ENCODE peak calls at places on chromosome 16, in seven cellular contexts. One of them, this sample, is unnamed.

GRCh38 chr16:15538484-15538883 is 104.1 kb downstream of the BMERB1 start:
- DNase-seq in K562: no peak
- DNase-seq in A549: no peak
- DNase-seq in H1: no peak
- DNase-seq in HCT116: no peak
- DNase-seq in HepG2: no peak
- DNase-seq in endothelial cell of umbilical vein: no peak
- DNase-seq in this sample: no peak

GRCh38 chr16:13558752-13559151 is 361.2 kb upstream of the ERCC4 start:
- DNase-seq in K562: no peak
- DNase-seq in A549: no peak
- DNase-seq in H1: no peak
- DNase-seq in HCT116: no peak
- DNase-seq in HepG2: no peak
- DNase-seq in endothelial cell of umbilical vein: no peak
- DNase-seq in this sample: no peak

GRCh38 chr16:71338193-71338592 is 20.3 kb upstream of the CALB2 start:
- DNase-seq in K562: no peak
- DNase-seq in A549: peak
- DNase-seq in H1: no peak
- DNase-seq in HCT116: peak
- DNase-seq in HepG2: peak
- DNase-seq in endothelial cell of umbilical vein: no peak
- DNase-seq in this sample: no peak

GRCh38 chr16:65572156-65572555 is 450.3 kb upstream of the CDH11 start:
- DNase-seq in K562: no peak
- DNase-seq in A549: no peak
- DNase-seq in H1: no peak
- DNase-seq in HCT116: no peak
- DNase-seq in HepG2: no peak
- DNase-seq in endothelial cell of umbilical vein: peak
- DNase-seq in this sample: no peak

GRCh38 chr16:23031508-23032098 is 117.6 kb downstream of the USP31 start:
- DNase-seq in K562: no peak
- DNase-seq in A549: no peak
- DNase-seq in H1: no peak
- DNase-seq in HCT116: no peak
- DNase-seq in HepG2: no peak
- DNase-seq in endothelial cell of umbilical vein: no peak
- DNase-seq in this sample: no peak

GRCh38 chr16:24036614-24037013 is 200.8 kb downstream of the PRKCB start:
- DNase-seq in K562: peak
- DNase-seq in A549: peak
- DNase-seq in H1: no peak
- DNase-seq in HCT116: peak
- DNase-seq in HepG2: peak
- DNase-seq in endothelial cell of umbilical vein: peak
- DNase-seq in this sample: peak

GRCh38 chr16:59410451-59410850 is 676.3 kb upstream of the GOT2 start:
- DNase-seq in K562: no peak
- DNase-seq in A549: no peak
- DNase-seq in H1: no peak
- DNase-seq in HCT116: no peak
- DNase-seq in HepG2: no peak
- DNase-seq in endothelial cell of umbilical vein: no peak
- DNase-seq in this sample: no peak

GRCh38 chr16:65728652-65729051 is 606.8 kb upstream of the CDH11 start:
- DNase-seq in K562: no peak
- DNase-seq in A549: no peak
- DNase-seq in H1: no peak
- DNase-seq in HCT116: no peak
- DNase-seq in HepG2: no peak
- DNase-seq in endothelial cell of umbilical vein: no peak
- DNase-seq in this sample: no peak

GRCh38 chr16:15725641-15726240 is 75.7 kb downstream of the NDE1 start:
- DNase-seq in K562: no peak
- DNase-seq in A549: no peak
- DNase-seq in H1: no peak
- DNase-seq in HCT116: no peak
- DNase-seq in HepG2: no peak
- DNase-seq in endothelial cell of umbilical vein: no peak
- DNase-seq in this sample: no peak

GRCh38 chr16:14186007-14186953 is 115.2 kb downstream of the MRTFB start:
- DNase-seq in K562: no peak
- DNase-seq in A549: peak
- DNase-seq in H1: peak
- DNase-seq in HCT116: no peak
- DNase-seq in HepG2: no peak
- DNase-seq in endothelial cell of umbilical vein: peak
- DNase-seq in this sample: no peak

GRCh38 chr16:19184823-19185509 is 16.9 kb downstream of the SYT17 start:
- DNase-seq in K562: no peak
- DNase-seq in A549: no peak
- DNase-seq in H1: no peak
- DNase-seq in HCT116: no peak
- DNase-seq in HepG2: no peak
- DNase-seq in endothelial cell of umbilical vein: peak
- DNase-seq in this sample: no peak

GRCh38 chr16:64971211-64971610 is 150.7 kb downstream of the CDH11 start:
- DNase-seq in K562: no peak
- DNase-seq in A549: no peak
- DNase-seq in H1: no peak
- DNase-seq in HCT116: no peak
- DNase-seq in HepG2: no peak
- DNase-seq in endothelial cell of umbilical vein: no peak
- DNase-seq in this sample: no peak

GRCh38 chr16:3689731-3690130 is 27.6 kb downstream of the TRAP1 start:
- DNase-seq in K562: no peak
- DNase-seq in A549: no peak
- DNase-seq in H1: no peak
- DNase-seq in HCT116: no peak
- DNase-seq in HepG2: no peak
- DNase-seq in endothelial cell of umbilical vein: no peak
- DNase-seq in this sample: no peak

GRCh38 chr16:19718624-19718965 is 524 bp downstream of the IQCK start:
- DNase-seq in K562: peak
- DNase-seq in A549: no peak
- DNase-seq in H1: no peak
- DNase-seq in HCT116: no peak
- DNase-seq in HepG2: no peak
- DNase-seq in endothelial cell of umbilical vein: no peak
- DNase-seq in this sample: no peak

GRCh38 chr16:82344157-82344556 is 174.1 kb upstream of the MPHOSPH6 start:
- DNase-seq in K562: no peak
- DNase-seq in A549: no peak
- DNase-seq in H1: no peak
- DNase-seq in HCT116: no peak
- DNase-seq in HepG2: peak
- DNase-seq in endothelial cell of umbilical vein: no peak
- DNase-seq in this sample: peak

GRCh38 chr16:68452176-68452575 is 3.9 kb upstream of the SMPD3 start:
- DNase-seq in K562: no peak
- DNase-seq in A549: no peak
- DNase-seq in H1: no peak
- DNase-seq in HCT116: no peak
- DNase-seq in HepG2: no peak
- DNase-seq in endothelial cell of umbilical vein: no peak
- DNase-seq in this sample: no peak

GRCh38 chr16:87603684-87604571 is 1.6 kb downstream of the JPH3 start:
- DNase-seq in K562: no peak
- DNase-seq in A549: no peak
- DNase-seq in H1: no peak
- DNase-seq in HCT116: no peak
- DNase-seq in HepG2: no peak
- DNase-seq in endothelial cell of umbilical vein: no peak
- DNase-seq in this sample: no peak

GRCh38 chr16:30378236-30379164 is 3.9 kb downstream of the SEPTIN1 start:
- DNase-seq in K562: peak
- DNase-seq in A549: peak
- DNase-seq in H1: peak
- DNase-seq in HCT116: peak
- DNase-seq in HepG2: peak
- DNase-seq in endothelial cell of umbilical vein: peak
- DNase-seq in this sample: peak

GRCh38 chr16:30377050-30377811 is 2.6 kb downstream of the MYL11 start:
- DNase-seq in K562: peak
- DNase-seq in A549: no peak
- DNase-seq in H1: no peak
- DNase-seq in HCT116: no peak
- DNase-seq in HepG2: no peak
- DNase-seq in endothelial cell of umbilical vein: no peak
- DNase-seq in this sample: no peak

GRCh38 chr16:30376508-30376907 is 1.9 kb downstream of the MYL11 start:
- DNase-seq in K562: no peak
- DNase-seq in A549: no peak
- DNase-seq in H1: no peak
- DNase-seq in HCT116: no peak
- DNase-seq in HepG2: no peak
- DNase-seq in endothelial cell of umbilical vein: no peak
- DNase-seq in this sample: no peak

GRCh38 chr16:30379165-30379783 is 3.1 kb downstream of the SEPTIN1 start:
- DNase-seq in K562: no peak
- DNase-seq in A549: no peak
- DNase-seq in H1: no peak
- DNase-seq in HCT116: no peak
- DNase-seq in HepG2: no peak
- DNase-seq in endothelial cell of umbilical vein: no peak
- DNase-seq in this sample: no peak

DNA sequence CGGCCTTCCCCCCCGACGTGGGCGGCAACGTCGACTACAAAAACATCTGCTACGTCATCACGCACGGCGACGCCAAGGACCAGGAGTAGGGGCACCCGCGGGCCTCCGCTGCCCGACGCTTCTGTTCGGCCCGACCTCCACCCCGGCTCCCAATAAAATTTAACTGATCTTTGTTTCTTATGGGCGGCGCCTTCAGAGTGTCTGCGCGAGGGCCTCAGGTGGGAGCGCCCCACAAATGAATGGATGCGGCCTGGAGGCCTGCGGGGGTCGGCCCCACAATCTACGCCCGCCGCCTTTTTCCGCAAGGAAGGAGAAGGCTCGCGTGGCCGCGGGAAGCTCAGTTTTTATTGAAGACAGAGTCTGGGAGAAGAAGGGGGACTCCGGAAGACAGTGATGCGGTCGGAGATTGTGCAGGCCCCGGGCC is 3.2 kb downstream of the MYL11 start:
- DNase-seq in K562: no peak
- DNase-seq in A549: peak
- DNase-seq in H1: no peak
- DNase-seq in HCT116: peak
- DNase-seq in HepG2: peak
- DNase-seq in endothelial cell of umbilical vein: peak
- DNase-seq in this sample: peak
- TF ChIP-seq POLR2A in K562: peak
- TF ChIP-seq POLR2A in A549: no peak
- TF ChIP-seq POLR2A in H1: peak
- TF ChIP-seq POLR2A in HCT116: peak
- TF ChIP-seq POLR2A in HepG2: no peak
- TF ChIP-seq POLR2A in endothelial cell of umbilical vein: peak
- TF ChIP-seq POLR2A in this sample: peak

GRCh38 chr16:84822990-84823389 is 3.2 kb downstream of the CRISPLD2 start:
- DNase-seq in K562: no peak
- DNase-seq in A549: no peak
- DNase-seq in H1: no peak
- DNase-seq in HCT116: no peak
- DNase-seq in HepG2: no peak
- DNase-seq in endothelial cell of umbilical vein: no peak
- DNase-seq in this sample: no peak
- H3K4me3 ChIP-seq in K562: no peak
- H3K4me3 ChIP-seq in A549: no peak
- H3K4me3 ChIP-seq in H1: no peak
- H3K4me3 ChIP-seq in HCT116: no peak
- H3K4me3 ChIP-seq in HepG2: no peak
- H3K4me3 ChIP-seq in endothelial cell of umbilical vein: no peak
- H3K4me3 ChIP-seq in this sample: no peak

DNA sequence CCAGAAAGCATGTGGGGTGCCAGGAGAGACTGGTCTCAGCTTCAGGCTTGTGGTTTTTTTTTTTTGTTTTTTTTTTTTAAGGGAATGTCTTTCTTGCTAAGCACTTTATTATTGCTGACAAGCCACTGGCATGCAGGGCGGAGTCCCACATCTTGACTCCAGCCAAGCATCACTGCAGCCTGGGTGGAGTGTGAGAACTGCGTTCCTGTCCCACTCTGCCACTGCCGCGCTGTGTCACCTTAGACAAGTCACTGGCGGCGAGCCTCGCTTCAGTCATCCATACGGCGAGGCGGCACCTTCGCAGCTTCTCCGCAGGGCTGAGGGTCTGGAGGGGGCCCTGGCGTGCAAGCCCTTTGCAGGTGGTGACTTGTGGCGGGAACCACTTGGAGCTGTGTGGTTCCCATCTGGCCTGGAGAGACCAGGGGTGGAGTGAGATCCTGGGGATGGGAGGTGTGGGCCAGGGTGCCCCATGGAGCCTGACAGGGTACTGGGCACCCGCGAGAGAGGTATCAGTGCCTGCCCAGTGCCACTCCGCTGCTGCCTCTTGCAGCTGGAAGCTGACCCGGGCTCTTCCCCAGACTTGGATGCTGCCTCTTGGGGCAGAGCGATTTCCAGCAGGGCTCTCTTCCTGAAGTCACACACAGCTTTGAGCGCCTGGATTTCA is 99.1 kb upstream of the CIBAR2 start:
- DNase-seq in K562: no peak
- DNase-seq in A549: no peak
- DNase-seq in H1: no peak
- DNase-seq in HCT116: no peak
- DNase-seq in HepG2: no peak
- DNase-seq in endothelial cell of umbilical vein: no peak
- DNase-seq in this sample: no peak
- TF ChIP-seq MAX in K562: no peak
- TF ChIP-seq MAX in A549: no peak
- TF ChIP-seq MAX in H1: no peak
- TF ChIP-seq MAX in HCT116: no peak
- TF ChIP-seq MAX in HepG2: no peak
- TF ChIP-seq MAX in endothelial cell of umbilical vein: no peak
- TF ChIP-seq MAX in this sample: no peak

GRCh38 chr16:8674413-8675022 is at the start of gene ABAT:
- DNase-seq in K562: peak
- DNase-seq in A549: peak
- DNase-seq in H1: no peak
- DNase-seq in HCT116: peak
- DNase-seq in HepG2: peak
- DNase-seq in endothelial cell of umbilical vein: peak
- DNase-seq in this sample: peak
- TF ChIP-seq POLR2A in K562: no peak
- TF ChIP-seq POLR2A in A549: no peak
- TF ChIP-seq POLR2A in H1: no peak
- TF ChIP-seq POLR2A in HCT116: peak
- TF ChIP-seq POLR2A in HepG2: peak
- TF ChIP-seq POLR2A in endothelial cell of umbilical vein: no peak
- TF ChIP-seq POLR2A in this sample: no peak

GRCh38 chr16:982152-983043 is 828 bp downstream of the SOX8 start:
- DNase-seq in K562: no peak
- DNase-seq in A549: peak
- DNase-seq in H1: no peak
- DNase-seq in HCT116: no peak
- DNase-seq in HepG2: no peak
- DNase-seq in endothelial cell of umbilical vein: no peak
- DNase-seq in this sample: no peak
- H3K4me3 ChIP-seq in K562: no peak
- H3K4me3 ChIP-seq in A549: peak
- H3K4me3 ChIP-seq in H1: peak
- H3K4me3 ChIP-seq in HCT116: peak
- H3K4me3 ChIP-seq in HepG2: no peak
- H3K4me3 ChIP-seq in endothelial cell of umbilical vein: no peak
- H3K4me3 ChIP-seq in this sample: no peak